ENCODE peak calls at places on chromosome 16, in five cellular contexts. W, O, K, Q and R are unnamed samples.

GRCh38 chr16:27204232-27204915 is 1.0 kb downstream of the KDM8 start:
- DNase-seq in Q (no peak), O (no peak), W (no peak), K (no peak), R (no peak)

GRCh38 chr16:71854369-71854948 is 8.7 kb downstream of the ATXN1L start:
- DNase-seq in O (no peak), Q (no peak), W (no peak), K (no peak), R (no peak)

GRCh38 chr16:391885-392335 is 5.1 kb upstream of the NME4 start:
- DNase-seq in O (peak; percentile 71), Q (peak; percentile 62), W (peak; percentile 97), K (peak; percentile 65), R (peak; percentile 61)

GRCh38 chr16:9412362-9413311 is 321.2 kb downstream of the HAPSTR1 start:
- DNase-seq in W (no peak), K (no peak), O (no peak), Q (no peak), R (no peak)

GRCh38 chr16:87369117-87369775 is 14.3 kb downstream of the FBXO31 start:
- DNase-seq in Q (no peak), W (no peak), O (no peak), K (no peak), R (no peak)

GRCh38 chr16:17633146-17633966 is 162.6 kb upstream of the XYLT1 start:
- DNase-seq in W (no peak), Q (no peak), K (no peak), O (no peak), R (no peak)

GRCh38 chr16:15621889-15622288 is 21.1 kb downstream of the MARF1 start:
- DNase-seq in Q (no peak), W (no peak), O (no peak), K (no peak), R (no peak)

GRCh38 chr16:11105038-11105903 is 150.7 kb downstream of the SOCS1 start:
- DNase-seq in O (peak; percentile 83), W (no peak), K (no peak), Q (no peak), R (no peak)

GRCh38 chr16:68642436-68643064 is 2.6 kb upstream of the CDH3 start:
- DNase-seq in Q (no peak), W (peak; percentile 79), O (no peak), K (no peak), R (no peak)

GRCh38 chr16:4917117-4917516 is 19.8 kb downstream of the PPL start:
- DNase-seq in O (no peak), K (no peak), Q (no peak), W (no peak), R (no peak)

GRCh38 chr16:22424161-22424937 is 49.9 kb upstream of the CDR2 start:
- DNase-seq in Q (no peak), K (peak; percentile 74), O (peak; percentile 94), W (peak; percentile 46), R (no peak)

GRCh38 chr16:1152651-1153259 is at the start of gene CACNA1H:
- DNase-seq in Q (peak; percentile 27), K (no peak), W (peak; percentile 81), O (no peak), R (peak; percentile 56)

GRCh38 chr16:79372504-79373184 is 227.9 kb downstream of the MAF start:
- DNase-seq in Q (no peak), K (peak; percentile 23), W (no peak), O (peak; percentile 20), R (no peak)

GRCh38 chr16:23269248-23270091 is 32.6 kb upstream of the SCNN1B start:
- DNase-seq in O (no peak), Q (no peak), W (no peak), K (no peak), R (no peak)

GRCh38 chr16:79334127-79334526 is 266.4 kb downstream of the MAF start:
- DNase-seq in Q (no peak), K (no peak), O (no peak), W (peak; percentile 82), R (no peak)

GRCh38 chr16:2467301-2468141 is 3.6 kb upstream of the NTN3 start:
- DNase-seq in W (peak; percentile 85), O (peak; percentile 80), K (peak; percentile 86), Q (no peak), R (no peak)

GRCh38 chr16:3065069-3065741 is at the start of gene IL32:
- DNase-seq in O (peak; percentile 76), Q (no peak), W (no peak), K (peak; percentile 48), R (peak; percentile 92)

GRCh38 chr16:3025032-3026002 is 1.5 kb downstream of the THOC6 start:
- DNase-seq in K (no peak), O (no peak), Q (no peak), W (no peak), R (no peak)

GRCh38 chr16:50273888-50274770 is 7.8 kb downstream of the ADCY7 start:
- DNase-seq in O (no peak), W (no peak), K (no peak), Q (no peak), R (peak; percentile 66)

GRCh38 chr16:10339777-10340752 is 45.8 kb upstream of the ATF7IP2 start:
- DNase-seq in K (no peak), O (no peak), Q (no peak), W (no peak), R (no peak)

GRCh38 chr16:22008215-22009142 is 568 bp downstream of the MOSMO start:
- DNase-seq in W (peak; percentile 72), K (peak; percentile 38), O (no peak), Q (no peak), R (peak; percentile 12)

GRCh38 chr16:20519231-20519630 is 56.9 kb downstream of the ACSM2B start:
- DNase-seq in K (no peak), Q (no peak), W (no peak), O (no peak), R (no peak)

GRCh38 chr16:7504844-7505243 is 172.2 kb downstream of the RBFOX1 start:
- DNase-seq in Q (no peak), K (no peak), O (no peak), W (no peak), R (no peak)

GRCh38 chr16:49713770-49714169 is 142.1 kb downstream of the ZNF423 start:
- DNase-seq in O (no peak), Q (no peak), W (no peak), K (no peak), R (no peak)

GRCh38 chr16:2767891-2768290 is 9.2 kb downstream of the ELOB start:
- DNase-seq in Q (no peak), O (peak; percentile 81), K (no peak), W (no peak), R (no peak)

GRCh38 chr16:82643136-82643535 is 16.4 kb downstream of the CDH13 start:
- DNase-seq in K (no peak), O (no peak), W (no peak), Q (no peak), R (no peak)

GRCh38 chr16:55155815-55156214 is 168.2 kb upstream of the IRX6 start:
- DNase-seq in Q (no peak), W (no peak), K (no peak), O (no peak), R (no peak)

GRCh38 chr16:71426069-71426879 is 15.6 kb downstream of the TLE7 start:
- DNase-seq in O (no peak), W (peak; percentile 99), Q (no peak), K (no peak), R (peak; percentile 8)

GRCh38 chr16:17258848-17259713 is 211.7 kb downstream of the XYLT1 start:
- DNase-seq in W (no peak), O (no peak), K (no peak), Q (no peak), R (no peak)

GRCh38 chr16:8712589-8713361 is 38.4 kb downstream of the ABAT start:
- DNase-seq in O (no peak), K (no peak), W (peak; percentile 70), Q (no peak), R (no peak)

GRCh38 chr16:27237229-27238015 is 31.1 kb downstream of the NSMCE1 start:
- DNase-seq in W (no peak), O (peak; percentile 55), Q (no peak), K (no peak), R (peak; percentile 89)

GRCh38 chr16:17379121-17379571 is 91.6 kb downstream of the XYLT1 start:
- DNase-seq in W (no peak), Q (no peak), O (peak; percentile 74), K (peak; percentile 47), R (no peak)

GRCh38 chr16:27389272-27389961 is 12.6 kb upstream of the IL21R start:
- DNase-seq in O (no peak), Q (no peak), K (no peak), W (no peak), R (no peak)

GRCh38 chr16:58516768-58517107 is 1.4 kb downstream of the SETD6 start:
- DNase-seq in O (no peak), Q (no peak), W (no peak), K (no peak), R (no peak)
- H3K4me3 ChIP-seq in O (no peak overlapping the region), Q (no peak overlapping the region), W (no peak overlapping the region), K (peak overlapping the region; percentile 88), R (no peak overlapping the region)

GRCh38 chr16:19115148-19116021 is 1.6 kb downstream of the ITPRIPL2 start:
- DNase-seq in O (no peak), K (no peak), Q (no peak), W (no peak), R (no peak)
- H3K4me3 ChIP-seq in O (no peak overlapping the region), K (peak overlapping the region; percentile 94), Q (no peak overlapping the region), W (no peak overlapping the region), R (no peak overlapping the region)

GRCh38 chr16:56281256-56281805 is 90.0 kb downstream of the GNAO1 start:
- DNase-seq in O (no peak), Q (no peak), W (peak; percentile 68), K (no peak), R (peak; percentile 5)
- H3K4me3 ChIP-seq in O (no peak overlapping the region), Q (no peak overlapping the region), W (no peak overlapping the region), K (no peak overlapping the region), R (no peak overlapping the region)

DNA sequence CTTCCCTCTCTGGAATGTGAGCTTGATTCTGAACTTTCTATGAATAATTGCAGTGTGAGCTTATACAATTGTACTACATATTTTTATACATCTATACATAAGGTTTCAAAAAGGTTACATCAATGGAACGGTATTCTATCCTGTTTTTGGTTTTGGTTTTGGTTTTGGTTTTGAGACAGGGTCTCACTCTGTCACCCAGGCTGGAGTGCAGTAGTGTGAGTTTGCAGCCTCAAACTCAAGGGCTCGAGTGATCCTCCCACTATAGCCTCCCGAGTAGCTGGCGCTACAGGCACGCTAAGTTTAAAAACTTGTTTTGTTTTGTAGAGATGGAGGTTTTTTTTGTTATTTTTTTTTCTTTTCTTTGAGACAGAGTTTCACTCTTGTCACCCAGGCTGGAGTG is 1.1 kb downstream of the CTRB1 start:
- DNase-seq in W (no peak), Q (no peak), O (no peak), K (no peak), R (peak; percentile 75)
- H3K4me3 ChIP-seq in W (no peak overlapping the region), Q (peak overlapping the region; percentile 42), O (no peak overlapping the region), K (no peak overlapping the region), R (peak overlapping the region; percentile 87)